ENCODE peak calls at places on chromosomes 5 and 9, in four cellular contexts. I, X, Y and O are unnamed samples.
A peak's percentile ranks its signal among the peaks of the same experiment; 100 is the strongest.

GRCh38 chr5:33369470-33370134 is 71.2 kb upstream of the TARS1 start:
- DNase-seq in X (no peak), I (no peak), Y (no peak), O (no peak)

GRCh38 chr9:35664531-35665470 is at the start of gene ARHGEF39:
- DNase-seq in X (peak; percentile 47), Y (peak; percentile 76), I (peak; percentile 94), O (no peak)

GRCh38 chr5:94707359-94707758 is 88.9 kb downstream of the SLF1 start:
- DNase-seq in I (no peak), Y (no peak), X (no peak), O (no peak)

GRCh38 chr5:16565118-16565517 is 51.7 kb downstream of the RETREG1 start:
- DNase-seq in I (no peak), Y (no peak), X (no peak), O (no peak)

GRCh38 chr5:153551537-153552079 is 61.1 kb downstream of the GRIA1 start:
- DNase-seq in Y (no peak), I (peak; percentile 33), X (no peak), O (no peak)

GRCh38 chr5:143400541-143401252 is 2.8 kb downstream of the NR3C1 start:
- DNase-seq in I (no peak), X (no peak), Y (no peak), O (no peak)

GRCh38 chr5:66041612-66042011 is 102.5 kb upstream of the SREK1 start:
- DNase-seq in X (no peak), Y (no peak), I (no peak), O (no peak)

GRCh38 chr5:131814990-131815389 is 18.2 kb upstream of the FNIP1 start:
- DNase-seq in I (peak; percentile 27), X (no peak), Y (no peak), O (no peak)

GRCh38 chr5:23139338-23140171 is 286.4 kb upstream of the CDH12 start:
- DNase-seq in I (no peak), Y (no peak), X (no peak), O (no peak)

GRCh38 chr5:151406322-151406947 is 41.0 kb upstream of the SLC36A1 start:
- DNase-seq in I (peak; percentile 41), Y (no peak), X (no peak), O (no peak)

GRCh38 chr5:77168187-77168883 is 42.1 kb upstream of the PDE8B start:
- DNase-seq in I (peak; percentile 50), Y (peak; percentile 53), X (no peak), O (peak; percentile 77)

GRCh38 chr9:122370869-122371467 is at the start of gene PTGS1:
- DNase-seq in Y (no peak), I (no peak), X (no peak), O (no peak)

GRCh38 chr9:100082786-100083185 is 16.0 kb downstream of the ERP44 start:
- DNase-seq in Y (no peak), I (no peak), X (no peak), O (no peak)

GRCh38 chr5:91301459-91301858 is 81.7 kb downstream of the ARRDC3 start:
- DNase-seq in Y (no peak), X (no peak), I (no peak), O (no peak)

GRCh38 chr5:173513521-173513991 is 102.9 kb downstream of the BOD1 start:
- DNase-seq in X (no peak), I (no peak), Y (no peak), O (no peak)

GRCh38 chr9:115300896-115301295 is 182.9 kb upstream of the TNC start:
- DNase-seq in Y (no peak), I (no peak), X (no peak), O (no peak)

GRCh38 chr9:93173365-93174150 is 10.4 kb upstream of the WNK2 start:
- DNase-seq in Y (no peak), I (no peak), X (no peak), O (no peak)

GRCh38 chr5:83518676-83519075 is 47.1 kb downstream of the VCAN start:
- DNase-seq in Y (no peak), X (no peak), I (no peak), O (no peak)

GRCh38 chr5:125044491-125045282 is 298.2 kb upstream of the ZNF608 start:
- DNase-seq in X (no peak), I (no peak), Y (no peak), O (no peak)

GRCh38 chr5:134462761-134463160 is 51.1 kb upstream of the CDKN2AIPNL start:
- DNase-seq in I (no peak), X (no peak), Y (no peak), O (peak; percentile 46)

GRCh38 chr5:6201626-6202025 is 176.7 kb downstream of the MED10 start:
- DNase-seq in Y (no peak), X (no peak), I (no peak), O (no peak)

GRCh38 chr5:11050596-11051304 is 289.7 kb upstream of the DAP start:
- DNase-seq in X (no peak), I (no peak), Y (no peak), O (no peak)

GRCh38 chr5:6096101-6096500 is 282.2 kb downstream of the MED10 start:
- DNase-seq in I (no peak), Y (no peak), X (no peak), O (no peak)

GRCh38 chr9:137066096-137066861 is 4.1 kb downstream of the SAPCD2 start:
- DNase-seq in I (no peak), Y (no peak), X (no peak), O (no peak)

GRCh38 chr5:472076-472655 is 29.2 kb downstream of the EXOC3 start:
- DNase-seq in Y (peak; percentile 64), X (no peak), I (peak; percentile 25), O (peak; percentile 78)

GRCh38 chr5:91499943-91500531 is 116.9 kb upstream of the ARRDC3 start:
- DNase-seq in Y (no peak), I (peak; percentile 54), X (no peak), O (no peak)

GRCh38 chr9:76835571-76836283 is 70.2 kb downstream of the PRUNE2 start:
- DNase-seq in Y (no peak), X (no peak), I (no peak), O (no peak)
- TF ChIP-seq POLR2A in Y (no peak), X (no peak), I (no peak), O (no peak)

GRCh38 chr5:60356716-60357115 is 343.2 kb downstream of the DEPDC1B start:
- DNase-seq in Y (no peak), X (no peak), I (no peak), O (no peak)

GRCh38 chr5:60355181-60355580 is 344.8 kb downstream of the DEPDC1B start:
- DNase-seq in Y (no peak), I (no peak), X (no peak), O (no peak)

GRCh38 chr5:60357302-60357701 is 342.7 kb downstream of the DEPDC1B start:
- DNase-seq in X (no peak), Y (no peak), I (no peak), O (no peak)

GRCh38 chr5:60352992-60353391 is 347.0 kb downstream of the DEPDC1B start:
- DNase-seq in X (no peak), Y (no peak), I (no peak), O (no peak)

DNA sequence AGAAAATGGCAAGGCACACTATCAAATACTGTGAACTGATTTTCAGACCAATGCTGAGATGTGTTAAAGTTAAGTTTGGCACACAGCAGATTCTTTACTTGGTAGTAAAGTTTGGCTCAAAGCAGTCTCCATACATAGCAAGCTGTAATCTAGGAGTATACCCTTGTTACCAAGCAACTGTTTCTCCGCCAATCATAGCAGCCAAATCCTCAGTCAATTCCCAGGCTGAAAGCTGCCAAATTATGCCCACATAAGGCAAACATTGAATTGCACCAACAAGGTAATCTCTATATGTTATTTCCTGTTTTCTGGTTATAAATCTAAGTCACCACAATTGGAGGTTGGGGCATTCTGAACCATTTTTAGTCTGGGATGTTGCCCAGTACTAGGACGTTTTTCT is 345.6 kb downstream of the DEPDC1B start:
- DNase-seq in X (no peak), Y (no peak), I (no peak), O (no peak)
- TF ChIP-seq EP300 in X (no peak), Y (no peak), I (no peak), O (no peak)

GRCh38 chr9:131312822-131313770 is 23.6 kb downstream of the PLPP7 start:
- DNase-seq in Y (no peak), X (no peak), I (no peak), O (no peak)

GRCh38 chr9:131308906-131309305 is 19.4 kb downstream of the PLPP7 start:
- DNase-seq in Y (no peak), I (no peak), X (no peak), O (no peak)

GRCh38 chr9:131309526-131310276 is 20.2 kb downstream of the PLPP7 start:
- DNase-seq in Y (no peak), I (no peak), X (no peak), O (no peak)

GRCh38 chr9:131312246-131312645 is 22.7 kb downstream of the PLPP7 start:
- DNase-seq in Y (no peak), X (no peak), I (no peak), O (no peak)

DNA sequence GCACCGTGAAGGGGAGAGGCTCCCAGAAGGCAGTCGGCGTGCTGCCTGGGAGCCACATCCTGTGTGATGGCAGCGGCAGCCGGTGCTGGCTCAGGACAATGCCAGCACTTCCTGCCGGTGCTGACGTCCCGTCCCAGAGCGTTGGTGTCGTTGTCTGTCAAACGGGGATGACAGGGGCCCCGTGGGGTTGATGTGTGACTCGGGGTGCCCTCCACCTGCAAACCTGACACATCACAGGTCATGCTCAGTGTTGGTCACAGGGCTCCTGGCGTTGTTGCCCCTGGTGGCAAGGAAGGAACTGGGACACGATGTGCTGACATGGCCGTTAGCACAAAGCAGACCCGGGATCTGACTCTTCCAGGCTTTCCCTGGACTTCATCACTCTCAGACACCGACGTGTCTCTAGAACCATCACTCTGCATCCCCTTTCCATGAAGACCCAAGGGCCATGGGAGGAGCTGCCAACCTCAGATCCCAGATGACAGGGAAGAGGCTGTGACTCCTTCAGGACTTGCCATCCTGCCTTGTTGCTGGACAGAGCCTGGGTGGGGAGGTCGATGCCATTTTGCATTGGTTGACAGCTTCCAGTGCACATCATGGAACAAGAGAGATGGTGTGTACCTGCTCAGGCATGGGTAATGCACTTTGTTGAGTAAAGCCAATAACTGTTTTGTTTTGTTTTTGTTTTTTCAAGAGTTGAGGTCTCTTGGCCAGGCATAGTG is 21.5 kb downstream of the PLPP7 start:
- DNase-seq in X (no peak), Y (no peak), I (peak; percentile 38), O (no peak)
- TF ChIP-seq POLR2A in X (no peak), Y (no peak), I (no peak), O (no peak)

DNA sequence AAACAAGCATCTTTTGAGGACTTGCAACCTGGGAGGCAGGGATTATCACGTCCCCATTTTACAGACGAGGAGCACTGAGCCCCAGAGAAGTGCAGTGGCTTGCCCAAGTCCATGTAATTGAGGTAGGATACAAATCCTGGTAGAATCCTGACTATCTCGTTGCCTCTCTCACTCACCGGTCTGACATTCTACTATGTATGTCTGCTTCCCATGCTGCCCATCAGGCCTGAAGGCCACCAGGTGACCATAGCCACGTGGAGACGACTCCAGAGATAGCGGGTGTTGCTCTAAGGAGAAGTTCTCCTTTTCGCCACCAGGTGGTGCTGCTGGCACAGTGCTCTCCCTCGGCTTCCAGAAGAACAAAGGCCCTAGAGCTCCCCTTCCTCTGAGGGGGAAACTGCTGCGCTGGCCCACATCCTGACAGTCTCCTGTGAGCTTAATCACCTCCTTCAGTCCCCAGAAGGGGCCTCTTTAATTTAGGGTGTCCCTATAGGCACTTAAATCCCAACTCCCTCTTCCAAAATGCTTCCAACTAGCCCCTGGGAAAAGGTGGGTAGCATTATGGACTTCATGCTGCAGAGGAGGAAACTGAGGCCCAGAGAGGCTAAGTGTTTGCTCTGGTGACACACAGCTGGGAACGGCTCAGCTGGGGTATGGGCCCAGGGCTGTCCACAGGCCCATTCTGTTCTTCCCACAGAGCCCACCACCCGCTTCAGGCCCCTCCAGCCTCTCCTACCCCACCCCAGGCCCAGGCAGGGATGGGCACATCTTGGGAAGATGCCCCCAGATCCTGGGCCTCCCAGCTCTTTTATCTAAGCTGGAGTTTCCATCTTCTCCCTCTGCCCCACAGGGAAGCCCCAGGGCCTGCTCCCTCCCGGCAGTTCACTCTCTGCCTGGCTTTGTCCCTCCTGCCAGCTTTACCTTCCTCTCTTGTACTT is 6.4 kb downstream of the SLC34A1 start:
- DNase-seq in X (peak; percentile 77), Y (peak; percentile 81), I (peak; percentile 98), O (peak; percentile 89)
- TF ChIP-seq EP300 in X (no peak), Y (no peak), I (no peak), O (no peak)